ENCODE peak calls at places on chromosomes 1 and 21, in five cellular contexts. R is HepG2, I is neural progenitor cell, N is uterus, J is cardiac muscle cell. U is an unnamed sample.

GRCh38 chr1:88936760-88937342 is 45.5 kb upstream of the GTF2B start:
- DNase-seq in R (no peak), I (no peak), N (no peak), J (no peak), U (no peak)

GRCh38 chr1:214901718-214902117 is 180.8 kb upstream of the KCNK2 start:
- DNase-seq in R (no peak), I (no peak), N (no peak), J (no peak), U (no peak)

GRCh38 chr1:166900987-166901386 is 24.9 kb upstream of the TADA1 start:
- DNase-seq in R (no peak), I (no peak), N (no peak), J (no peak), U (no peak)

GRCh38 chr1:94315552-94316116 is 78.2 kb upstream of the ARHGAP29 start:
- DNase-seq in R (peak; percentile 76), I (no peak), N (no peak), J (no peak), U (no peak)

GRCh38 chr1:19969898-19970660 is 9.3 kb downstream of the PLA2G2A start:
- DNase-seq in R (no peak), I (no peak), N (no peak), J (no peak), U (no peak)

GRCh38 chr1:8607906-8608305 is 209.5 kb downstream of the RERE start:
- DNase-seq in R (no peak), I (no peak), N (no peak), J (no peak), U (no peak)

GRCh38 chr21:29640233-29640554 is 299.6 kb downstream of the GRIK1 start:
- DNase-seq in R (no peak), I (no peak), N (no peak), J (no peak), U (no peak)

GRCh38 chr1:234188454-234188792 is 184.8 kb upstream of the COA6 start:
- DNase-seq in R (peak; percentile 34), I (peak; percentile 55), N (no peak), J (no peak), U (no peak)

GRCh38 chr1:225482489-225482950 is 54.7 kb upstream of the LBR start:
- DNase-seq in R (no peak), I (no peak), N (no peak), J (no peak), U (no peak)

GRCh38 chr1:41493117-41493536 is 8.6 kb upstream of the EDN2 start:
- DNase-seq in R (no peak), I (no peak), N (no peak), J (no peak), U (no peak)

GRCh38 chr1:200627548-200628222 is 7.1 kb upstream of the KIF14 start:
- DNase-seq in R (no peak), I (no peak), N (no peak), J (no peak), U (no peak)

GRCh38 chr1:223556414-223557124 is 108.9 kb downstream of the CAPN8 start:
- DNase-seq in R (peak; percentile 25), I (peak; percentile 72), N (no peak), J (peak; percentile 74), U (peak; percentile 67)

GRCh38 chr1:153478692-153479618 is 18.5 kb upstream of the S100A7 start:
- DNase-seq in R (peak; percentile 16), I (no peak), N (no peak), J (no peak), U (no peak)

GRCh38 chr1:234988536-234988935 is 140.1 kb downstream of the TOMM20 start:
- DNase-seq in R (no peak), I (no peak), N (no peak), J (no peak), U (no peak)

GRCh38 chr1:201122321-201123017 is 4.5 kb downstream of the ASCL5 start:
- DNase-seq in R (no peak), I (no peak), N (no peak), J (no peak), U (no peak)

GRCh38 chr1:206065547-206066143 is 12.7 kb downstream of the RHEX start:
- DNase-seq in R (no peak), I (no peak), N (no peak), J (no peak), U (no peak)

GRCh38 chr1:206068314-206068713 is 15.3 kb downstream of the RHEX start:
- DNase-seq in R (no peak), I (no peak), N (no peak), J (no peak), U (no peak)

GRCh38 chr1:206070627-206071304 is 17.8 kb downstream of the RHEX start:
- DNase-seq in R (no peak), I (no peak), N (no peak), J (no peak), U (no peak)

GRCh38 chr1:206067486-206068302 is 14.7 kb downstream of the RHEX start:
- DNase-seq in R (no peak), I (no peak), N (peak; percentile 64), J (peak; percentile 81), U (peak; percentile 10)

DNA sequence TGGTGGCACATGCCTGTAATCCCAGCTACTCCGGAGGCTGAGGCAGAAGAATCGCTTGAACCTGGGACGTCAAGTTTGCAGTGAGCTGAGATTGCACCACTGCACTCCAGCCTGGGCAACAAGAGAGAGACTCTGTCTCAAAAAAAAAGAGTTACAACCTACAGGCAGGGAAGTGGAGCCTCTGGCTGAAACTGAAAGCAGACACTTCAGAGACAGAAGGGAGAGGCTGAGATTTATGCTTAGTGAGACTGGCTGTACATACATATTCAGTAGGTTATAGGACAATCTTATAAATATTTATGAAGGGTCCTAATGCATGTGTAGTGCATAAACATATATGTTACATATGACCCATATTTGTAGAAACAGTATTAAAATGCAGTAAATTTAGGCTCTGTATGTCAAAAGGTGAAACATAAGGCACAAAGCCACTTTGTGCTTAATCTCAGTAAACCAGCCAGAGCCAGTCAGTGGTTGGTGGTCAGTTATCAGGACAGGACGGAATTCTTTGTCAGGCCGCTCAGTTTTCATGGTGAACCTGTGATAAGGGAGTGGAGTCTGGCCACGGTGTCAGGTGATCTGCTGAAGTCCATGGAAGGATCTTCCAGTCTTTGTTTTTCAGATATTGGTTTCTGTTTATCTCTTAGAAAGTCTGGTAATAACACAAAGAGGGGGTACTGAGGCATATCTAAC is 13.7 kb downstream of the RHEX start:
- DNase-seq in R (no peak), I (no peak), N (no peak), J (peak; percentile 68), U (peak; percentile 14)
- H3K4me3 ChIP-seq in R (no peak overlapping the region), I (no peak overlapping the region), N (no peak overlapping the region), J (no peak overlapping the region), U (no peak overlapping the region)

DNA sequence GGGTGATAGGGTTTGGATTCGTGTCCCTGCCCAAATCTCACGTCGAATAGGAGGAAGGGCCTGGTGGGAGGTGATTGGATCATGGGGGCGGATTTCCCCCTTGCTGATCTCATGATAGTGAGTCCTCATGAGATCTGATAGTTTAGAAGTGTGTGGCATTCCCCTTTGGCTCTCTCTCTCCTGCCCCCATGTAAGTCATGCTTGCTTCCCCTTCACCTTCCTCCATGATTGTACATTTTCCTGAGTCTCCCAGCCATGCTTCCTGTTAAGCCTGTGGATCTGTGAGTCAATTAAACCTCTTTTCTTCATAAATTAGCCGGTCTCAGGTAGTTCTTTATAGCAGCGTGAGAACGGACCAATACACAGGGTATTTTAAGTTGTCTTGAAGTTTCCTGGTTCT is 60.6 kb downstream of the VPS26C start:
- DNase-seq in R (no peak), I (no peak), N (no peak), J (no peak), U (no peak)
- H3K4me3 ChIP-seq in R (no peak overlapping the region), I (no peak overlapping the region), N (no peak overlapping the region), J (no peak overlapping the region), U (no peak overlapping the region)

DNA sequence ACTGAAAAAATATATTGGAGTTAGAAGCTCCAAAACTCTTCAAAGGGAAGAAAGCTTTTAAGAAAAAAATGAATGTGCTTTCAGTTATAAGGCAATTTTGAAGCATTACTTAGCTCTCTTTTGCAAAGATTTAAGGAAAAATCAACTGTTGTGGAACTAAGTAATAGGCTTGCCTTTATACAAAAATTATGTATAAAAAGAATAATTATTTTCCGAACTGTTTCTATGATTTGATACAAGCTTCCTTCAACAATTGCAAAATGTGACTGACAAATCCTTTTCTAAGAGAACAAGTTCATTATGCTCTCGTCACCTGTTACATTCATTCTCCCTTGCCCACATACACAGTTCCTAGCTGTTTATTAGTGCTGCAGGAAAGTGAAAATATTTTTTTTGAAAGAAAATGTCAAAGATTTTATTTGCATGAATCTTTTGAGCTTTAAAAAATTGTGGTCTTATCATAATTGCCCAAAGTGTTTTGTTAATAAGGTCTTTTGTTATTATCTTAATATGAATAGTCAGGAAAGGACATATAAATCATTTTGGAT is 466.2 kb downstream of the USP25 start:
- DNase-seq in R (no peak), I (no peak), N (no peak), J (no peak), U (no peak)
- H3K4me3 ChIP-seq in R (no peak overlapping the region), I (no peak overlapping the region), N (peak overlapping the region; percentile 39), J (peak overlapping the region; percentile 48), U (no peak overlapping the region)

GRCh38 chr1:156401681-156402081 is 32.7 kb downstream of the RHBG start:
- DNase-seq in R (no peak), I (peak; percentile 69), N (no peak), J (no peak), U (no peak)

GRCh38 chr1:156401175-156401574 is 32.2 kb downstream of the RHBG start:
- DNase-seq in R (no peak), I (no peak), N (no peak), J (no peak), U (no peak)

GRCh38 chr1:156399355-156400125 is 30.5 kb downstream of the RHBG start:
- DNase-seq in R (no peak), I (peak; percentile 46), N (no peak), J (no peak), U (no peak)

GRCh38 chr1:156400191-156400920 is 31.3 kb downstream of the RHBG start:
- DNase-seq in R (no peak), I (no peak), N (no peak), J (no peak), U (no peak)

GRCh38 chr1:156402621-156403020 is 33.6 kb downstream of the RHBG start:
- DNase-seq in R (no peak), I (no peak), N (no peak), J (no peak), U (no peak)
- H3K4me3 ChIP-seq in R (no peak overlapping the region), I (no peak overlapping the region), N (no peak overlapping the region), J (no peak overlapping the region), U (no peak overlapping the region)

GRCh38 chr1:245260116-245260882 is 105.5 kb downstream of the KIF26B start:
- DNase-seq in R (no peak), I (no peak), N (no peak), J (no peak), U (peak; percentile 38)
- H3K4me3 ChIP-seq in R (no peak overlapping the region), I (no peak overlapping the region), N (no peak overlapping the region), J (no peak overlapping the region), U (no peak overlapping the region)

GRCh38 chr1:66930823-66931174 is 6.0 kb downstream of the MIER1 start:
- DNase-seq in R (no peak), I (no peak), N (no peak), J (no peak), U (no peak)

GRCh38 chr1:66927528-66927927 is 2.7 kb downstream of the MIER1 start:
- DNase-seq in R (no peak), I (no peak), N (no peak), J (no peak), U (no peak)

GRCh38 chr1:66929691-66929998 is 4.9 kb downstream of the MIER1 start:
- DNase-seq in R (no peak), I (no peak), N (no peak), J (no peak), U (no peak)

GRCh38 chr1:66929999-66930822 is 5.4 kb downstream of the MIER1 start:
- DNase-seq in R (peak; percentile 86), I (peak; percentile 97), N (peak; percentile 97), J (peak; percentile 95), U (peak; percentile 94)

GRCh38 chr1:66929289-66929688 is 4.5 kb downstream of the MIER1 start:
- DNase-seq in R (no peak), I (no peak), N (no peak), J (no peak), U (no peak)
- H3K4me3 ChIP-seq in R (peak overlapping the region; percentile 55), I (peak overlapping the region; percentile 90), N (peak overlapping the region; percentile 78), J (peak overlapping the region; percentile 58), U (no peak overlapping the region)